ENCODE peak calls at places on chromosome 12, in four cellular contexts. One of them, this sample, is unnamed.

GRCh38 chr12:28167981-28168485 is 22.2 kb upstream of the CCDC91 start:
- DNase-seq in SK-MEL-5: no peak
- DNase-seq in ELF-1: no peak
- DNase-seq in NCI-H460: no peak
- DNase-seq in this sample: no peak

GRCh38 chr12:93106910-93107309 is 177.8 kb upstream of the EEA1 start:
- DNase-seq in SK-MEL-5: peak
- DNase-seq in ELF-1: no peak
- DNase-seq in NCI-H460: no peak
- DNase-seq in this sample: no peak

GRCh38 chr12:132078190-132078589 is 65.9 kb downstream of the DDX51 start:
- DNase-seq in SK-MEL-5: no peak
- DNase-seq in ELF-1: no peak
- DNase-seq in NCI-H460: no peak
- DNase-seq in this sample: peak

GRCh38 chr12:106226884-106227640 is 20.8 kb downstream of the CKAP4 start:
- DNase-seq in SK-MEL-5: peak
- DNase-seq in ELF-1: peak
- DNase-seq in NCI-H460: peak
- DNase-seq in this sample: peak

GRCh38 chr12:114342651-114343050 is 63.3 kb downstream of the TBX5 start:
- DNase-seq in SK-MEL-5: no peak
- DNase-seq in ELF-1: no peak
- DNase-seq in NCI-H460: no peak
- DNase-seq in this sample: no peak

GRCh38 chr12:102757874-102758244 is 159.2 kb downstream of the PAH start:
- DNase-seq in SK-MEL-5: no peak
- DNase-seq in ELF-1: no peak
- DNase-seq in NCI-H460: no peak
- DNase-seq in this sample: no peak

GRCh38 chr12:79935624-79936040 is 735 bp upstream of the PPP1R12A start:
- DNase-seq in SK-MEL-5: peak
- DNase-seq in ELF-1: no peak
- DNase-seq in NCI-H460: no peak
- DNase-seq in this sample: peak

GRCh38 chr12:108033091-108033490 is 96.0 kb upstream of the WSCD2 start:
- DNase-seq in SK-MEL-5: no peak
- DNase-seq in ELF-1: peak
- DNase-seq in NCI-H460: no peak
- DNase-seq in this sample: no peak

GRCh38 chr12:20212036-20212435 is 156.3 kb upstream of the PDE3A start:
- DNase-seq in SK-MEL-5: peak
- DNase-seq in ELF-1: no peak
- DNase-seq in NCI-H460: no peak
- DNase-seq in this sample: peak

GRCh38 chr12:115451785-115452736 is 768.1 kb upstream of the TBX3 start:
- DNase-seq in SK-MEL-5: no peak
- DNase-seq in ELF-1: peak
- DNase-seq in NCI-H460: peak
- DNase-seq in this sample: peak

GRCh38 chr12:43969882-43970281 is 134.0 kb downstream of the TMEM117 start:
- DNase-seq in SK-MEL-5: peak
- DNase-seq in ELF-1: no peak
- DNase-seq in NCI-H460: no peak
- DNase-seq in this sample: no peak

GRCh38 chr12:68119724-68120211 is 39.8 kb downstream of the IFNG start:
- DNase-seq in SK-MEL-5: no peak
- DNase-seq in ELF-1: no peak
- DNase-seq in NCI-H460: no peak
- DNase-seq in this sample: peak

GRCh38 chr12:32583535-32583934 is 95.6 kb upstream of the DNM1L start:
- DNase-seq in SK-MEL-5: no peak
- DNase-seq in ELF-1: no peak
- DNase-seq in NCI-H460: no peak
- DNase-seq in this sample: peak

GRCh38 chr12:119176267-119177055 is 2.3 kb upstream of the HSPB8 start:
- DNase-seq in SK-MEL-5: peak
- DNase-seq in ELF-1: peak
- DNase-seq in NCI-H460: peak
- DNase-seq in this sample: peak

GRCh38 chr12:106080786-106081185 is 58.0 kb downstream of the NUAK1 start:
- DNase-seq in SK-MEL-5: no peak
- DNase-seq in ELF-1: no peak
- DNase-seq in NCI-H460: no peak
- DNase-seq in this sample: no peak

GRCh38 chr12:14164266-14164665 is 182.9 kb upstream of the GRIN2B start:
- DNase-seq in SK-MEL-5: no peak
- DNase-seq in ELF-1: no peak
- DNase-seq in NCI-H460: no peak
- DNase-seq in this sample: no peak

GRCh38 chr12:103580026-103580425 is 7.0 kb upstream of the STAB2 start:
- DNase-seq in SK-MEL-5: no peak
- DNase-seq in ELF-1: no peak
- DNase-seq in NCI-H460: no peak
- DNase-seq in this sample: no peak

GRCh38 chr12:6424008-6424347 is 20.8 kb upstream of the CD27 start:
- DNase-seq in SK-MEL-5: no peak
- DNase-seq in ELF-1: no peak
- DNase-seq in NCI-H460: no peak
- DNase-seq in this sample: no peak

GRCh38 chr12:87953257-87953860 is 75.8 kb downstream of the C12orf50 start:
- DNase-seq in SK-MEL-5: peak
- DNase-seq in ELF-1: no peak
- DNase-seq in NCI-H460: peak
- DNase-seq in this sample: peak

GRCh38 chr12:47079894-47080724 is at the start of gene AMIGO2:
- DNase-seq in SK-MEL-5: no peak
- DNase-seq in ELF-1: peak
- DNase-seq in NCI-H460: peak
- DNase-seq in this sample: peak